ENCODE peak calls at places on chromosome 9, in seven cellular contexts. A is substantia nigra; G is lower lobe of right lung; Z is CD4-positive, alpha-beta T cell; V is transverse colon; O is IMR-90; S is caudate nucleus. P is an unnamed sample.

GRCh38 chr9:132846109-132846917 is 31.8 kb downstream of the AK8 start:
- DNase-seq in A (no peak), G (no peak), Z (no peak), V (no peak), O (no peak), S (no peak), P (peak; percentile 21)

GRCh38 chr9:16705121-16705604 is 165.3 kb downstream of the BNC2 start:
- DNase-seq in A (no peak), G (peak; percentile 57), Z (no peak), V (peak; percentile 66), O (peak; percentile 97), S (no peak), P (peak; percentile 94)

GRCh38 chr9:128625391-128626145 is 31.1 kb downstream of the DYNC2I2 start:
- DNase-seq in A (no peak), G (peak; percentile 42), Z (no peak), V (peak; percentile 32), O (no peak), S (no peak), P (no peak)

GRCh38 chr9:135821116-135821515 is 86.2 kb downstream of the CAMSAP1 start:
- DNase-seq in A (no peak), G (no peak), Z (no peak), V (no peak), O (no peak), S (no peak), P (no peak)

GRCh38 chr9:88706193-88707112 is 171.5 kb downstream of the NXNL2 start:
- DNase-seq in A (no peak), G (peak; percentile 55), Z (no peak), V (no peak), O (no peak), S (no peak), P (peak; percentile 52)

GRCh38 chr9:96014078-96014477 is 138.6 kb downstream of the ERCC6L2 start:
- DNase-seq in A (no peak), G (no peak), Z (peak; percentile 52), V (peak; percentile 27), O (no peak), S (no peak), P (peak; percentile 76)

GRCh38 chr9:79387091-79387490 is 184.7 kb upstream of the TLE4 start:
- DNase-seq in A (no peak), G (no peak), Z (no peak), V (no peak), O (peak; percentile 83), S (no peak), P (no peak)

GRCh38 chr9:75111019-75111622 is 22.8 kb downstream of the OSTF1 start:
- DNase-seq in A (no peak), G (no peak), Z (no peak), V (peak; percentile 67), O (no peak), S (no peak), P (no peak)

GRCh38 chr9:114836769-114837168 is 30.9 kb upstream of the TNFSF15 start:
- DNase-seq in A (no peak), G (no peak), Z (no peak), V (no peak), O (no peak), S (no peak), P (no peak)

GRCh38 chr9:13898957-13899356 is 415.0 kb downstream of the NFIB start:
- DNase-seq in A (no peak), G (no peak), Z (no peak), V (no peak), O (no peak), S (no peak), P (peak; percentile 37)

GRCh38 chr9:99563364-99563763 is 258.3 kb upstream of the NR4A3 start:
- DNase-seq in A (no peak), G (no peak), Z (no peak), V (no peak), O (no peak), S (no peak), P (no peak)

GRCh38 chr9:83081846-83082245 is 18.9 kb upstream of the RASEF start:
- DNase-seq in A (no peak), G (no peak), Z (no peak), V (no peak), O (no peak), S (no peak), P (no peak)

GRCh38 chr9:93097496-93098205 is 1.6 kb downstream of the CARD19 start:
- DNase-seq in A (no peak), G (peak; percentile 49), Z (no peak), V (peak; percentile 42), O (peak; percentile 12), S (no peak), P (no peak)
- H3K27ac ChIP-seq in A (peak overlapping the region; percentile 87), G (peak overlapping the region; percentile 88), Z (peak overlapping the region; percentile 74), V (peak overlapping the region; percentile 98), O (peak overlapping the region; percentile 98), S (peak overlapping the region; percentile 93), P (peak overlapping the region; percentile 61)

DNA sequence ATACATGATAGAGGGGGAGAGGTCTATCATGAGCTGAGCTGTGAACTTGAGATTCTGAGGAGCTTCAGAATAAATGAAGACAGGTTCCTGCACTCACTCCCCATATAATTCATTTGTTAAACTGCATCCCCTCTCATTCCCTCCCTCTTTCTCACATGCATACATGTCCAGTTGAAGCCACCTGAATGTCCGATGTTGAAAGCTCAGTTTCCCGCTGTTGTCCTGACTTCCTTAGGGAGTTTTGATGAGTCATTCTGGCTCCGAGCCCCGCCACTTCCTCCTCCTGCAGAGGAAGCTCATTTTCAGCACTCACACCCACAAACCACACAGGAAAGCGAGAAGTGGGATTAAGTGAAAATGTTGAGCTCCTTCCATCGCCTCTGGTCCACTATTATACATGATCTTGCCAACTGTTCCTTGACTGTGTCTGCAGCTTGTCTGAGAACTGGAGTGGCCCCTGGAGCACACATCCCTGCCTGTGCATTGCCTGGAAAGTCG is 121.2 kb downstream of the CEMIP2 start:
- DNase-seq in A (no peak), G (peak; percentile 81), Z (no peak), V (peak; percentile 79), O (peak; percentile 72), S (peak; percentile 2), P (peak; percentile 91)
- H3K27ac ChIP-seq in A (no peak overlapping the region), G (peak overlapping the region; percentile 27), Z (no peak overlapping the region), V (no peak overlapping the region), O (no peak overlapping the region), S (no peak overlapping the region), P (no peak overlapping the region)

GRCh38 chr9:106928350-106928749 is 65.4 kb downstream of the ZNF462 start:
- DNase-seq in A (no peak), G (no peak), Z (no peak), V (no peak), O (no peak), S (no peak), P (no peak)

GRCh38 chr9:106932178-106932577 is 69.2 kb downstream of the ZNF462 start:
- DNase-seq in A (no peak), G (no peak), Z (no peak), V (no peak), O (no peak), S (no peak), P (no peak)

GRCh38 chr9:106927916-106928315 is 65.0 kb downstream of the ZNF462 start:
- DNase-seq in A (no peak), G (no peak), Z (no peak), V (no peak), O (peak; percentile 53), S (no peak), P (no peak)

GRCh38 chr9:106930477-106930876 is 67.5 kb downstream of the ZNF462 start:
- DNase-seq in A (no peak), G (no peak), Z (no peak), V (no peak), O (no peak), S (no peak), P (no peak)

DNA sequence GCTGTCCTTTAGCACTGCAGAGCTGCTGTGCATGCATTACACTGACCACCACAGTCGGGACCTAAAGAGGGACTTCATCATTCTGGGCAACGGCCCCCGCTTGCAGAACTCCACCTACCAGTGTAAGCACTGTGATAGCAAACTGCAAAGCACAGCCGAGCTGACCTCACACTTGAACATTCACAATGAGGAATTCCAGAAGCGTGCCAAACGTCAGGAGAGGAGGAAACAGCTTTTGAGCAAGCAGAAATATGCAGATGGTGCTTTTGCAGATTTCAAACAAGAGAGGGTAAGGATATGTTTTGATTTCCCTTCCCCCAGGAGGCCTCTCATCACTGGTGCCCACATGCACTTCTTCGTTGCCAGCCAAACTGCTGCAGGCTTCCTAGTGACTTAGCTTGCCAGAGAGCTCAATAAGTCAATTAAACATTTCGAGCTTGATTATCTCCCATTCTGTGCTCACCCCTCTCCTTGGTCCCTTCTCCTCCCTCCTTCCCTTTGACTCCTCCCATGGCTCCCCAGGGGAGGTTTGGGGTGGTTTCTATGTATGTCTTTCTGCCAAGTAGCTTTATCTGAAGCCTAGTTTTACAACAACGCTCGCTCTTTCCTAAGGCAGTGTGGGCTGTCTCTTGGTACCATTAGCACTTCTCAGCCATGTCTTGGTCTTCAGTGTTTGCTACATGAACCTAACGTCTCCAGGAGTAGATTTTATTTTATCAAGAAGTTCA is 66.7 kb downstream of the ZNF462 start:
- DNase-seq in A (no peak), G (no peak), Z (no peak), V (no peak), O (peak; percentile 82), S (no peak), P (peak; percentile 52)
- H3K27ac ChIP-seq in A (no peak overlapping the region), G (no peak overlapping the region), Z (no peak overlapping the region), V (peak overlapping the region; percentile 23), O (no peak overlapping the region), S (peak overlapping the region; percentile 36), P (peak overlapping the region; percentile 91)

DNA sequence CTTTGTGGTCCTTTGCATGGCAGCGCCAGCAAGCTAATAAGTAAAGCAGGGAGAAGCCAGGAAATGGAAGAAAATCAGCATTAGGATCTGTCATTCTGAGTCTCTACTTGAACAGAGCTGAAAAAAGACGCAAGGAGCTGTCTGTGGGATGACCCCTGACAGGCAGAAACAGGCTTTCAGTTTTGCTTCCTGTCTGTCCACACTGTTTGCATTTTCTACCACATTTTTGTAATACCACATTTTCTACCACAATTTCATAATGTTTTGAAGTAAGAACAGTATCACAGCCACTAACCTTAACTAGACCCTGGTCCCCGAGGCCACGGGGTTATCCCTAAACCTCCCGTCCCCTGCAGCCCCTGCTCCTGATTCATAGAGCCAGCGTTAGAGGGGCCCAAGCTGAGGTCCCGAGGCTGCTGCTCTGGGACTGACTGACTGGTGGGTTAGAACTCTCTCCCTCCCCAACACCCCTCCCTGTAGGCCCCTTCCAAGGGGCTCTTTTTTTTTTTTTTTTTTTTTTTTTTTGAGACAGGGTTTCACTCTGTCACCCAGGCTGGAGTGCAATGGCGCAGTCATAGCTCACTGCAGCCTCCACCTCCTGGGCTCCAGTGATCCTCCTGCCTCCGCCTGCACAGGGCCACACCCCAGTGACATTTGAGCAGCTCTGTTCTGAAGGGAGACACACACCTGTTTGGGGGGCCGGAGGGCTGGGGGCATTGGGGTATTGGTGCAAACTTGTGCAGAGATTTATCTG is 4.0 kb upstream of the CLIC3 start:
- DNase-seq in A (no peak), G (no peak), Z (no peak), V (no peak), O (peak; percentile 79), S (no peak), P (no peak)
- H3K27ac ChIP-seq in A (no peak overlapping the region), G (peak overlapping the region; percentile 58), Z (no peak overlapping the region), V (no peak overlapping the region), O (peak overlapping the region; percentile 83), S (no peak overlapping the region), P (no peak overlapping the region)

P was measured in right cardiac atrium.